ENCODE peak calls at places on chromosomes 2 and 18, in four cellular contexts. P is cardiac muscle cell, G is mucosa of descending colon, V is T follicular helper cell. S is an unnamed sample.

GRCh38 chr2:173754169-173754568 is 211.0 kb downstream of the SP3 start:
- DNase-seq in P (no peak), G (no peak), V (no peak), S (no peak)

GRCh38 chr2:149094217-149095015 is 55.9 kb downstream of the LYPD6B start:
- DNase-seq in P (no peak), G (no peak), V (no peak), S (no peak)

GRCh38 chr2:234626566-234627130 is 129.8 kb upstream of the ARL4C start:
- DNase-seq in P (no peak), G (no peak), V (no peak), S (no peak)

GRCh38 chr2:12052771-12053170 is 306.3 kb downstream of the LPIN1 start:
- DNase-seq in P (no peak), G (no peak), V (no peak), S (no peak)

GRCh38 chr2:233413046-233413445 is 58.8 kb downstream of the DGKD start:
- DNase-seq in P (no peak), G (no peak), V (no peak), S (no peak)

GRCh38 chr2:134778372-134778771 is 59.6 kb upstream of the TMEM163 start:
- DNase-seq in P (peak), G (no peak), V (no peak), S (no peak)

GRCh38 chr2:9230881-9231280 is 24.3 kb downstream of the ASAP2 start:
- DNase-seq in P (no peak), G (no peak), V (no peak), S (no peak)

GRCh38 chr2:221572180-221572820 is at the start of gene EPHA4:
- DNase-seq in P (peak), G (peak), V (peak), S (peak)

GRCh38 chr2:64019083-64019974 is at the start of gene VPS54:
- DNase-seq in P (peak), G (peak), V (peak), S (peak)

GRCh38 chr18:43279015-43279758 is 1.9 kb upstream of the SYT4 start:
- DNase-seq in P (peak), G (no peak), V (no peak), S (no peak)

GRCh38 chr2:85915606-85916303 is 27.0 kb upstream of the ST3GAL5 start:
- DNase-seq in P (no peak), G (no peak), V (no peak), S (no peak)

GRCh38 chr2:150484006-150484405 is 3.5 kb downstream of the RND3 start:
- DNase-seq in P (no peak), G (no peak), V (no peak), S (no peak)

GRCh38 chr2:1501196-1501851 is 88.1 kb downstream of the TPO start:
- DNase-seq in P (no peak), G (no peak), V (no peak), S (no peak)

GRCh38 chr2:43707255-43707654 is 31.0 kb upstream of the C1GALT1C1L start:
- DNase-seq in P (no peak), G (no peak), V (no peak), S (no peak)

GRCh38 chr2:136139601-136140000 is 21.7 kb upstream of the CXCR4 start:
- DNase-seq in P (no peak), G (no peak), V (no peak), S (no peak)

GRCh38 chr2:73736378-73736777 is 767 bp downstream of the TPRKB start:
- DNase-seq in P (no peak), G (no peak), V (no peak), S (no peak)

GRCh38 chr2:143607446-143608110 is 478.4 kb downstream of the ARHGAP15 start:
- DNase-seq in P (no peak), G (no peak), V (no peak), S (no peak)

GRCh38 chr2:181517685-181518301 is 60.6 kb downstream of the ITGA4 start:
- DNase-seq in P (no peak), G (no peak), V (no peak), S (no peak)

GRCh38 chr2:183105402-183106134 is 18.7 kb upstream of the NUP35 start:
- DNase-seq in P (no peak), G (no peak), V (no peak), S (no peak)

GRCh38 chr18:12014976-12015696 is 33.8 kb downstream of the IMPA2 start:
- DNase-seq in P (peak), G (no peak), V (no peak), S (no peak)

GRCh38 chr2:88754585-88755305 is 63.3 kb downstream of the RPIA start:
- DNase-seq in P (no peak), G (no peak), V (no peak), S (no peak)

GRCh38 chr2:211664321-211664720 is 874.3 kb downstream of the ERBB4 start:
- DNase-seq in P (no peak), G (no peak), V (no peak), S (no peak)

GRCh38 chr2:241412144-241412543 is 56.1 kb downstream of the FARP2 start:
- DNase-seq in P (no peak), G (peak), V (no peak), S (no peak)

GRCh38 chr2:24313744-24314632 is 46.3 kb downstream of the ITSN2 start:
- DNase-seq in P (no peak), G (no peak), V (no peak), S (no peak)

GRCh38 chr2:235651643-235652042 is 157.8 kb downstream of the AGAP1 start:
- DNase-seq in P (no peak), G (no peak), V (no peak), S (no peak)

GRCh38 chr2:179701524-179702110 is 159.8 kb downstream of the ZNF385B start:
- DNase-seq in P (no peak), G (no peak), V (no peak), S (no peak)

GRCh38 chr2:86021396-86022378 is 84.0 kb downstream of the POLR1A start:
- DNase-seq in P (no peak), G (no peak), V (no peak), S (no peak)

GRCh38 chr2:168181825-168182224 is 65.6 kb downstream of the STK39 start:
- DNase-seq in P (no peak), G (no peak), V (no peak), S (no peak)

GRCh38 chr2:226756131-226756530 is 43.5 kb downstream of the IRS1 start:
- DNase-seq in P (no peak), G (no peak), V (no peak), S (no peak)

GRCh38 chr2:56014075-56014730 is 90.6 kb upstream of the EFEMP1 start:
- DNase-seq in P (no peak), G (no peak), V (no peak), S (no peak)

S was measured in T-helper 1 cell.